ENCODE peak calls at places on chromosomes 4 and X, in four cellular contexts. One of them, this sample, is unnamed. For H3K27me3, the result is how much of the 10 kb centered on the place peaks cover.

GRCh38 chr4:14877246-14878220 is 124.7 kb upstream of the CPEB2 start:
- DNase-seq in Karpas-422: peak
- DNase-seq in GM23338: no peak
- DNase-seq in astrocyte: peak
- DNase-seq in this sample: no peak

GRCh38 chr4:59772740-59773139 is 1427.4 kb upstream of the ADGRL3 start:
- DNase-seq in Karpas-422: no peak
- DNase-seq in GM23338: no peak
- DNase-seq in astrocyte: no peak
- DNase-seq in this sample: no peak

GRCh38 chrX:30713061-30713525 is 59.9 kb downstream of the GK start:
- DNase-seq in Karpas-422: peak
- DNase-seq in GM23338: peak
- DNase-seq in astrocyte: peak
- DNase-seq in this sample: peak

GRCh38 chrX:130413415-130413814 is 11.6 kb downstream of the RBMX2 start:
- DNase-seq in Karpas-422: no peak
- DNase-seq in GM23338: no peak
- DNase-seq in astrocyte: no peak
- DNase-seq in this sample: no peak

GRCh38 chrX:40871385-40872082 is 136.2 kb upstream of the MED14 start:
- DNase-seq in Karpas-422: no peak
- DNase-seq in GM23338: no peak
- DNase-seq in astrocyte: peak
- DNase-seq in this sample: no peak

GRCh38 chr4:117477925-117478324 is 392.5 kb upstream of the TRAM1L1 start:
- DNase-seq in Karpas-422: no peak
- DNase-seq in GM23338: no peak
- DNase-seq in astrocyte: no peak
- DNase-seq in this sample: no peak

GRCh38 chrX:44978976-44979375 is 106.0 kb downstream of the KDM6A start:
- DNase-seq in Karpas-422: no peak
- DNase-seq in GM23338: no peak
- DNase-seq in astrocyte: no peak
- DNase-seq in this sample: no peak

GRCh38 chr4:140764785-140765392 is 8.7 kb upstream of the TBC1D9 start:
- DNase-seq in Karpas-422: no peak
- DNase-seq in GM23338: peak
- DNase-seq in astrocyte: no peak
- DNase-seq in this sample: no peak

GRCh38 chrX:69614896-69615295 is 1.0 kb upstream of the EDA start:
- DNase-seq in Karpas-422: no peak
- DNase-seq in GM23338: no peak
- DNase-seq in astrocyte: no peak
- DNase-seq in this sample: no peak

GRCh38 chrX:115592997-115593734 is 32.2 kb downstream of the PLS3 start:
- DNase-seq in Karpas-422: no peak
- DNase-seq in GM23338: peak
- DNase-seq in astrocyte: peak
- DNase-seq in this sample: no peak

GRCh38 chr4:176036585-176037205 is 28.9 kb upstream of the WDR17 start:
- DNase-seq in Karpas-422: no peak
- DNase-seq in GM23338: no peak
- DNase-seq in astrocyte: no peak
- DNase-seq in this sample: no peak

GRCh38 chr4:89615056-89615455 is 221.9 kb downstream of the SNCA start:
- DNase-seq in Karpas-422: no peak
- DNase-seq in GM23338: no peak
- DNase-seq in astrocyte: no peak
- DNase-seq in this sample: no peak

GRCh38 chrX:154351183-154352011 is 23.0 kb downstream of the FLNA start:
- DNase-seq in Karpas-422: no peak
- DNase-seq in GM23338: no peak
- DNase-seq in astrocyte: no peak
- DNase-seq in this sample: no peak

GRCh38 chr4:138111462-138112000 is 130.6 kb downstream of the SLC7A11 start:
- DNase-seq in Karpas-422: no peak
- DNase-seq in GM23338: peak
- DNase-seq in astrocyte: peak
- DNase-seq in this sample: no peak

GRCh38 chr4:8393593-8394038 is 46.9 kb downstream of the ACOX3 start:
- DNase-seq in Karpas-422: no peak
- DNase-seq in GM23338: no peak
- DNase-seq in astrocyte: peak
- DNase-seq in this sample: peak

GRCh38 chrX:50648151-50648550 is 165.8 kb downstream of the SHROOM4 start:
- DNase-seq in Karpas-422: no peak
- DNase-seq in GM23338: no peak
- DNase-seq in astrocyte: peak
- DNase-seq in this sample: no peak

GRCh38 chr4:13088726-13089658 is 395.1 kb downstream of the RAB28 start:
- DNase-seq in Karpas-422: no peak
- DNase-seq in GM23338: no peak
- DNase-seq in astrocyte: peak
- DNase-seq in this sample: no peak

GRCh38 chr4:39565925-39566630 is 38.8 kb upstream of the UGDH start:
- DNase-seq in Karpas-422: no peak
- DNase-seq in GM23338: no peak
- DNase-seq in astrocyte: peak
- DNase-seq in this sample: no peak

GRCh38 chr4:22473268-22473667 is 42.6 kb downstream of the ADGRA3 start:
- DNase-seq in Karpas-422: no peak
- DNase-seq in GM23338: no peak
- DNase-seq in astrocyte: peak
- DNase-seq in this sample: no peak

GRCh38 chr4:105707783-105708182 is 706 bp downstream of the INTS12 start:
- DNase-seq in Karpas-422: no peak
- DNase-seq in GM23338: no peak
- DNase-seq in astrocyte: no peak
- DNase-seq in this sample: no peak

GRCh38 chr4:53019485-53020382 is 157.6 kb downstream of the RASL11B start:
- DNase-seq in Karpas-422: no peak
- DNase-seq in GM23338: no peak
- DNase-seq in astrocyte: peak
- DNase-seq in this sample: no peak

GRCh38 chr4:8399298-8399697 is 41.2 kb downstream of the ACOX3 start:
- DNase-seq in Karpas-422: no peak
- DNase-seq in GM23338: no peak
- DNase-seq in astrocyte: no peak
- DNase-seq in this sample: no peak

GRCh38 chr4:26141101-26141830 is 179.5 kb upstream of the RBPJ start:
- DNase-seq in Karpas-422: no peak
- DNase-seq in GM23338: no peak
- DNase-seq in astrocyte: no peak
- DNase-seq in this sample: no peak

GRCh38 chr4:25441519-25442117 is 64.6 kb downstream of the ANAPC4 start:
- DNase-seq in Karpas-422: peak
- DNase-seq in GM23338: peak
- DNase-seq in astrocyte: peak
- DNase-seq in this sample: peak

GRCh38 chrX:123088331-123088730 is 95.7 kb upstream of the GRIA3 start:
- DNase-seq in Karpas-422: no peak
- DNase-seq in GM23338: no peak
- DNase-seq in astrocyte: no peak
- DNase-seq in this sample: no peak

GRCh38 chrX:155774387-155774786 is 106.8 kb upstream of the VAMP7 start:
- DNase-seq in Karpas-422: no peak
- DNase-seq in GM23338: no peak
- DNase-seq in astrocyte: no peak
- DNase-seq in this sample: no peak

GRCh38 chrX:48509245-48509590 is 426 bp downstream of the PORCN start:
- DNase-seq in Karpas-422: no peak
- DNase-seq in GM23338: peak
- DNase-seq in astrocyte: no peak
- DNase-seq in this sample: no peak

GRCh38 chrX:135518161-135518560 is 2.3 kb upstream of the INTS6L start:
- DNase-seq in Karpas-422: no peak
- DNase-seq in GM23338: no peak
- DNase-seq in astrocyte: no peak
- DNase-seq in this sample: no peak

GRCh38 chr4:99807666-99808065 is 9.0 kb upstream of the DAPP1 start:
- DNase-seq in Karpas-422: peak
- DNase-seq in GM23338: no peak
- DNase-seq in astrocyte: no peak
- DNase-seq in this sample: no peak

GRCh38 chrX:97876697-97877407 is 993.1 kb downstream of the RPA4 start:
- DNase-seq in Karpas-422: no peak
- DNase-seq in GM23338: no peak
- DNase-seq in astrocyte: peak
- DNase-seq in this sample: no peak

DNA sequence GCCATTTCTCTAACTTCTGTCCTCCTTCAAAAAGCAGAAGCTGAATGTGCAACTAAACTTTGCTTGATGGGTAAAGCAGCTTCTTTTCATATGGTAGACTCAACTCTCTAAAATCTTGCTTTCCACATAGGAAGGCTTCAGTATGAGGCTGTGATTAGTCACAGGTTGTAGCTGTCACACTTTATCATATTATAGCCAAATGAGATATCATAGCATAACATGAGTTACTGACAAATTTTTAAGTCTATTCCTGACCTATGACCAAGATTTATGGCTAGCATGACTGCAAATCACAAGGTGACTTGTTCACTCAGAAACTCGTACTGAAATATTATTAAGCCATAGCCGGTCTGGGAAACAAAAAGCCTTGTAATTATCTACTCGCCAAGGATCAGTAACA is 998.6 kb downstream of the RPA4 start:
- DNase-seq in Karpas-422: no peak
- DNase-seq in GM23338: no peak
- DNase-seq in astrocyte: no peak
- DNase-seq in this sample: no peak
- H3K27me3 ChIP-seq in Karpas-422: under half
- H3K27me3 ChIP-seq in GM23338: under half
- H3K27me3 ChIP-seq in astrocyte: under half
- H3K27me3 ChIP-seq in this sample: under half

GRCh38 chrX:100609591-100609990 is 24.9 kb downstream of the TNMD start:
- DNase-seq in Karpas-422: no peak
- DNase-seq in GM23338: peak
- DNase-seq in astrocyte: no peak
- DNase-seq in this sample: no peak
- H3K4me2 ChIP-seq in Karpas-422: no peak
- H3K4me2 ChIP-seq in GM23338: peak
- H3K4me2 ChIP-seq in astrocyte: no peak
- H3K4me2 ChIP-seq in this sample: no peak

GRCh38 chr4:77820836-77821561 is 1.8 kb upstream of the CNOT6L start:
- DNase-seq in Karpas-422: peak
- DNase-seq in GM23338: no peak
- DNase-seq in astrocyte: no peak
- DNase-seq in this sample: no peak

GRCh38 chr4:77818667-77819408 is at the start of gene CNOT6L:
- DNase-seq in Karpas-422: peak
- DNase-seq in GM23338: peak
- DNase-seq in astrocyte: peak
- DNase-seq in this sample: peak

GRCh38 chr4:77819836-77820679 is 890 bp upstream of the CNOT6L start:
- DNase-seq in Karpas-422: peak
- DNase-seq in GM23338: peak
- DNase-seq in astrocyte: peak
- DNase-seq in this sample: peak

GRCh38 chr4:77819409-77819835 is 254 bp upstream of the CNOT6L start:
- DNase-seq in Karpas-422: peak
- DNase-seq in GM23338: peak
- DNase-seq in astrocyte: no peak
- DNase-seq in this sample: no peak

GRCh38 chr4:77821775-77822174 is 2.6 kb upstream of the CNOT6L start:
- DNase-seq in Karpas-422: no peak
- DNase-seq in GM23338: no peak
- DNase-seq in astrocyte: no peak
- DNase-seq in this sample: no peak
- H2AFZ ChIP-seq in Karpas-422: no peak
- H2AFZ ChIP-seq in GM23338: no peak
- H2AFZ ChIP-seq in astrocyte: no peak
- H2AFZ ChIP-seq in this sample: no peak

GRCh38 chrX:46597208-46597607 is 23.6 kb downstream of the CHST7 start:
- DNase-seq in Karpas-422: no peak
- DNase-seq in GM23338: no peak
- DNase-seq in astrocyte: no peak
- DNase-seq in this sample: no peak

GRCh38 chrX:46601283-46601682 is 27.7 kb downstream of the CHST7 start:
- DNase-seq in Karpas-422: no peak
- DNase-seq in GM23338: no peak
- DNase-seq in astrocyte: peak
- DNase-seq in this sample: no peak

GRCh38 chrX:46595084-46595483 is 21.5 kb downstream of the CHST7 start:
- DNase-seq in Karpas-422: no peak
- DNase-seq in GM23338: no peak
- DNase-seq in astrocyte: no peak
- DNase-seq in this sample: no peak

GRCh38 chrX:46599051-46599560 is 25.5 kb downstream of the CHST7 start:
- DNase-seq in Karpas-422: no peak
- DNase-seq in GM23338: no peak
- DNase-seq in astrocyte: no peak
- DNase-seq in this sample: no peak

GRCh38 chrX:46597774-46598173 is 24.2 kb downstream of the CHST7 start:
- DNase-seq in Karpas-422: no peak
- DNase-seq in GM23338: no peak
- DNase-seq in astrocyte: no peak
- DNase-seq in this sample: no peak
- H3K27me3 ChIP-seq in Karpas-422: under half
- H3K27me3 ChIP-seq in GM23338: under half
- H3K27me3 ChIP-seq in astrocyte: under half
- H3K27me3 ChIP-seq in this sample: under half

GRCh38 chr4:184444215-184444952 is 30.0 kb downstream of the IRF2 start:
- DNase-seq in Karpas-422: no peak
- DNase-seq in GM23338: no peak
- DNase-seq in astrocyte: peak
- DNase-seq in this sample: no peak
- H3K4me2 ChIP-seq in Karpas-422: no peak
- H3K4me2 ChIP-seq in GM23338: no peak
- H3K4me2 ChIP-seq in astrocyte: no peak
- H3K4me2 ChIP-seq in this sample: no peak

GRCh38 chr4:966266-967112 is 6.9 kb downstream of the DGKQ start:
- DNase-seq in Karpas-422: no peak
- DNase-seq in GM23338: no peak
- DNase-seq in astrocyte: no peak
- DNase-seq in this sample: no peak
- H2AFZ ChIP-seq in Karpas-422: no peak
- H2AFZ ChIP-seq in GM23338: no peak
- H2AFZ ChIP-seq in astrocyte: no peak
- H2AFZ ChIP-seq in this sample: no peak

GRCh38 chr4:5927116-5927515 is 34.2 kb upstream of the CRMP1 start:
- DNase-seq in Karpas-422: peak
- DNase-seq in GM23338: no peak
- DNase-seq in astrocyte: no peak
- DNase-seq in this sample: no peak
- H3K27me3 ChIP-seq in Karpas-422: under half
- H3K27me3 ChIP-seq in GM23338: under half
- H3K27me3 ChIP-seq in astrocyte: under half
- H3K27me3 ChIP-seq in this sample: under half

GRCh38 chr4:168177546-168178149 is 85.3 kb downstream of the ANXA10 start:
- DNase-seq in Karpas-422: no peak
- DNase-seq in GM23338: no peak
- DNase-seq in astrocyte: no peak
- DNase-seq in this sample: no peak
- H3K4me2 ChIP-seq in Karpas-422: no peak
- H3K4me2 ChIP-seq in GM23338: no peak
- H3K4me2 ChIP-seq in astrocyte: no peak
- H3K4me2 ChIP-seq in this sample: no peak

GRCh38 chr4:142631836-142632235 is 214.3 kb downstream of the INPP4B start:
- DNase-seq in Karpas-422: no peak
- DNase-seq in GM23338: no peak
- DNase-seq in astrocyte: no peak
- DNase-seq in this sample: no peak
- H2AFZ ChIP-seq in Karpas-422: no peak
- H2AFZ ChIP-seq in GM23338: no peak
- H2AFZ ChIP-seq in astrocyte: no peak
- H2AFZ ChIP-seq in this sample: no peak

GRCh38 chr4:55176497-55176896 is 51.1 kb upstream of the KDR start:
- DNase-seq in Karpas-422: no peak
- DNase-seq in GM23338: no peak
- DNase-seq in astrocyte: no peak
- DNase-seq in this sample: no peak
- H3K27me3 ChIP-seq in Karpas-422: under half
- H3K27me3 ChIP-seq in GM23338: under half
- H3K27me3 ChIP-seq in astrocyte: under half
- H3K27me3 ChIP-seq in this sample: under half